ENCODE peak calls at places on chromosomes 4 and X, in four cellular contexts. M is endodermal cell, B is IMR-90, G is PC-9. F is an unnamed sample.

GRCh38 chr4:139469216-139469615 is 15.3 kb downstream of the RAB33B start:
- DNase-seq in M (no peak), G (no peak), B (peak; percentile 26), F (no peak)

GRCh38 chr4:165079476-165079875 is 25.8 kb downstream of the TRIM75 start:
- DNase-seq in B (peak; percentile 44), G (no peak), M (peak; percentile 26), F (peak; percentile 15)

GRCh38 chr4:143188325-143189088 is 3.8 kb downstream of the USP38 start:
- DNase-seq in B (no peak), G (no peak), M (no peak), F (no peak)

GRCh38 chr4:186932631-186933150 is 209.0 kb upstream of the FAT1 start:
- DNase-seq in M (no peak), B (peak; percentile 74), G (no peak), F (peak; percentile 72)

GRCh38 chr4:151744614-151745013 is 16.2 kb downstream of the GATB start:
- DNase-seq in M (peak; percentile 66), G (peak; percentile 30), B (peak; percentile 97), F (peak; percentile 92)

GRCh38 chr4:54322817-54323417 is 93.8 kb downstream of the PDGFRA start:
- DNase-seq in M (peak; percentile 92), B (peak; percentile 59), G (peak; percentile 31), F (peak; percentile 47)

GRCh38 chr4:33171873-33172550 is 2451.8 kb downstream of the PCDH7 start:
- DNase-seq in G (no peak), M (no peak), B (no peak), F (no peak)

GRCh38 chr4:181897935-181898334 is 345.3 kb upstream of the TENM3 start:
- DNase-seq in M (no peak), G (no peak), B (peak; percentile 91), F (peak; percentile 50)

GRCh38 chr4:105626846-105627245 is 74.4 kb downstream of the ARHGEF38 start:
- DNase-seq in B (no peak), M (no peak), G (no peak), F (no peak)

GRCh38 chrX:69387559-69388487 is 116.3 kb upstream of the NALF2 start:
- DNase-seq in G (peak; percentile 32), M (peak; percentile 93), B (peak; percentile 21), F (peak; percentile 14)

GRCh38 chrX:117985241-117985640 is 131.4 kb downstream of the KLHL13 start:
- DNase-seq in M (peak; percentile 54), G (no peak), B (peak; percentile 29), F (no peak)

GRCh38 chrX:107775734-107776511 is at the start of gene TSC22D3:
- DNase-seq in B (peak; percentile 33), M (peak; percentile 93), G (peak; percentile 89), F (peak; percentile 47)

GRCh38 chr4:17060230-17060629 is 161.8 kb upstream of the LDB2 start:
- DNase-seq in M (no peak), G (no peak), B (no peak), F (no peak)

GRCh38 chr4:23348789-23349498 is 540.9 kb downstream of the PPARGC1A start:
- DNase-seq in M (no peak), B (no peak), G (no peak), F (no peak)

GRCh38 chr4:173807347-173807746 is 277.3 kb upstream of the HAND2 start:
- DNase-seq in M (no peak), B (no peak), G (no peak), F (no peak)

GRCh38 chr4:38150021-38150671 is 189.9 kb downstream of the PTTG2 start:
- DNase-seq in G (no peak), M (no peak), B (peak; percentile 86), F (peak; percentile 60)

GRCh38 chrX:71292669-71293379 is 8.7 kb upstream of the ITGB1BP2 start:
- DNase-seq in B (peak; percentile 72), M (no peak), G (no peak), F (peak; percentile 40)

GRCh38 chr4:41443340-41444079 is 94.4 kb upstream of the LIMCH1 start:
- DNase-seq in B (no peak), M (no peak), G (no peak), F (no peak)

GRCh38 chrX:41293269-41293668 is 40.7 kb upstream of the DDX3X start:
- DNase-seq in M (peak; percentile 82), G (no peak), B (no peak), F (no peak)

GRCh38 chr4:118842055-118842454 is 6.1 kb upstream of the SEC24D start:
- DNase-seq in B (peak; percentile 82), M (no peak), G (no peak), F (peak; percentile 27)

GRCh38 chrX:72132456-72132855 is 741 bp upstream of the RTL5 start:
- DNase-seq in G (no peak), B (no peak), M (no peak), F (no peak)

GRCh38 chr4:72631296-72631695 is 62.3 kb upstream of the ADAMTS3 start:
- DNase-seq in M (no peak), G (peak; percentile 57), B (peak; percentile 49), F (peak; percentile 89)

GRCh38 chr4:132866616-132867015 is 282.5 kb upstream of the PCDH10 start:
- DNase-seq in G (no peak), B (no peak), M (peak; percentile 41), F (no peak)

GRCh38 chrX:115344885-115345653 is 55.6 kb downstream of the LUZP4 start:
- DNase-seq in G (peak; percentile 87), M (peak; percentile 83), B (peak; percentile 95), F (peak; percentile 96)

GRCh38 chr4:71259911-71260331 is 78.9 kb upstream of the SLC4A4 start:
- DNase-seq in G (no peak), B (no peak), M (no peak), F (no peak)

GRCh38 chr4:100269446-100269845 is 79.2 kb upstream of the DDIT4L start:
- DNase-seq in M (no peak), G (no peak), B (no peak), F (no peak)

GRCh38 chr4:24917076-24917856 is 4.4 kb upstream of the CCDC149 start:
- DNase-seq in M (peak; percentile 81), B (no peak), G (no peak), F (no peak)

GRCh38 chrX:153887385-153887784 is 1.4 kb upstream of the L1CAM start:
- DNase-seq in B (no peak), M (no peak), G (no peak), F (no peak)

GRCh38 chrX:153886915-153887314 is 942 bp upstream of the L1CAM start:
- DNase-seq in G (no peak), B (no peak), M (peak; percentile 62), F (no peak)

GRCh38 chrX:153885968-153886903 is at the start of gene L1CAM:
- DNase-seq in G (no peak), M (peak; percentile 80), B (no peak), F (no peak)

GRCh38 chrX:153888344-153888743 is 2.4 kb upstream of the L1CAM start:
- DNase-seq in B (no peak), G (no peak), M (peak; percentile 15), F (no peak)

DNA sequence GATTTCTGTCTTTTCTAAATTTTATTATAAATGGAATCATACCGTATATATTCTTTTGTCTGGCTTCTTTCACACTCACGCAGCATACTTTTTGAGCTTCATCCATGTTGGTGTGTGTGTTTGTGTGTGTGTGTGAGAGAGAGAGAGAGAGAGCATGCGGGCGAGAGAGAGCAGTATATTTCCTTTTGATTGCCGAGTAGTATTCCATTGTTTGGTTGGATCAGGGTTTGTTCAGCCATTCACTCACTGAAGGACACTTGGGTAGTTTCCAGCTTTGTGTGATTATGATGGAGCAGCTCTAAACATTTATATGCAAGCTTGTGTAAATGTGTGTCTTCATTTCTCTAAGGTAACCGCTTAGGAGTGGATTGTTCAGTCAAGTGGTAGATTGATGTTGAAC is 3.1 kb upstream of the L1CAM start:
- DNase-seq in M (no peak), G (no peak), B (no peak), F (no peak)
- H3K27me3 ChIP-seq in M (peaks cover 17% of the 10 kb centered on the region), G (peaks cover 11% of the 10 kb centered on the region), B (peaks cover 65% of the 10 kb centered on the region), F (peaks cover 12% of the 10 kb centered on the region)

DNA sequence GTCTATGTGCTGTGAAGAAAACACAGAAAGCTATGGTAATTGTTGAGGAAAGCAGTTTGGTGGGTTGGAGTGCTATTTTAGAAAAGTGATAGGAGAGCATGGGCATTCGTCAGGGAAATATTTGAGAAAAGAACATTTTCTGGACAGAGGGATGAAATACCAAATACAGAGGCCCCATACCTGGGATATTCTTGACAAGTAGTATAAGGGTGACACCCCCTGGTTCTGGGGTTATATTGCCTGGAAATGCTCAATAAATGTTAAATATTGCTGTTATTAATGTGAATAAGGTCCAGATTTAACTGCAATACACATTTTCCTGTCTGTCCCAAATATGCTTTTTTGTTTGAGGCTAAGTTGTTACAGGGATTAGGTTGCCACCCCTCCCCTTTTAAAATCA is 42.9 kb downstream of the WWC2 start:
- DNase-seq in G (no peak), B (no peak), M (no peak), F (no peak)
- H3K27ac ChIP-seq in G (no peak overlapping the region), B (no peak overlapping the region), M (no peak overlapping the region), F (no peak overlapping the region)

GRCh38 chr4:545612-546011 is 30.5 kb downstream of the TMEM271 start:
- DNase-seq in G (no peak), B (no peak), M (no peak), F (no peak)

GRCh38 chr4:537436-538264 is 38.4 kb downstream of the TMEM271 start:
- DNase-seq in M (no peak), G (no peak), B (no peak), F (no peak)

GRCh38 chr4:544386-545105 is 31.5 kb downstream of the TMEM271 start:
- DNase-seq in M (no peak), B (no peak), G (no peak), F (no peak)

GRCh38 chr4:538542-539142 is 37.5 kb downstream of the TMEM271 start:
- DNase-seq in M (no peak), G (no peak), B (no peak), F (no peak)

DNA sequence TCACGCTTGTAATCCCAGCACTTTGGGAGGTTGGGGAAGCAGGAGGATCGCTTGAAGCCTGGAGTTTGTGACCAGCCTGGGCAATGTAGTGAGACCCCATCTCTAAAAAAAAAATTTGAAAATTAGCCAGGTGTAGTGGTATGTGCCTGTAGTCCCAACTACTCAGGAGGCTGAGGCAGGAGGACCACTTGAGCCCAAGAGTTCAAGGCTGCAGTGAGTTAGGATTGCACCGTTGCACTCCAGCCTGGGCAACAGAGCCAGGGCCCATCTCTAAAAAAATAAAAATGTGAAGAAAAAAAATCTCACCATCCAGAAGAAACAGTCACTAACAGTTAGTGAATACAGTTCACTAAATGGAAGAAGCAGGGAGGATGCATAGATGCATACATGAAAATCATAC is 34.8 kb downstream of the TMEM271 start:
- DNase-seq in B (no peak), M (no peak), G (no peak), F (no peak)
- H3K27me3 ChIP-seq in B (no peaks in the 10 kb centered on the region), M (peaks cover 16% of the 10 kb centered on the region), G (peaks cover 34% of the 10 kb centered on the region), F (no peaks in the 10 kb centered on the region)

GRCh38 chr4:168585168-168586091 is 88.6 kb downstream of the PALLD start:
- DNase-seq in G (peak; percentile 60), B (peak; percentile 82), M (peak; percentile 93), F (peak; percentile 90)

GRCh38 chr4:168587326-168588125 is 90.7 kb downstream of the PALLD start:
- DNase-seq in G (peak; percentile 74), M (peak; percentile 52), B (peak; percentile 88), F (peak; percentile 74)

GRCh38 chr4:168589154-168589553 is 92.3 kb downstream of the PALLD start:
- DNase-seq in M (no peak), B (peak; percentile 90), G (peak; percentile 75), F (peak; percentile 88)

GRCh38 chr4:168584321-168584771 is 87.5 kb downstream of the PALLD start:
- DNase-seq in M (no peak), B (peak; percentile 53), G (no peak), F (peak; percentile 58)

DNA sequence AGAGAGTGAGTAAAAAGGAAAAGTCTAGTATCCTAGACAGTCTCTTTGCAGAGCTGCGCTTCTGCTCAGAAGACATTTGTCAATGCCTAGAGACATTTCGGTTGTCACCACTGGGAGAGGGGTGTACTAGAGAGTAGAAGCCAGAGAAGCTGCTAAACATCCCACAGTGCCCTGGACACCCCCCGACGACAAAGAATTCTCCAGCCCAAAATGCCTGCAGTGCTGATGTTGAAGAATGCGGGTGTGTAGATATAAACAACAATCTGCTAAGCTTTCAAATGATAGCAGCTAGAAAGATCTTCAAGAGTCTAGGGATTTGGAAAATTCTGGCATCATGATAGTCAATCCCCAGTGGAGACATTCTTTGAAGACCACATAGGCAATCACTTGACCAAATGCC is 90.1 kb downstream of the PALLD start:
- DNase-seq in B (no peak), M (peak; percentile 59), G (no peak), F (no peak)
- H3K27ac ChIP-seq in B (no peak overlapping the region), M (no peak overlapping the region), G (peak overlapping the region; percentile 98), F (no peak overlapping the region)

F was measured in brain microvascular endothelial cell.